ENCODE peak calls at places on chromosomes 7 and 10, in four cellular contexts. E, Q, U and H are unnamed samples.

GRCh38 chr7:151006590-151007300 is 15.9 kb downstream of the NOS3 start:
- DNase-seq in Q (no peak), E (no peak), U (no peak), H (no peak)

GRCh38 chr10:74300651-74301050 is 149.6 kb downstream of the ADK start:
- DNase-seq in Q (no peak), U (no peak), E (no peak), H (no peak)

GRCh38 chr10:29590598-29591415 is 44.0 kb downstream of the SVIL start:
- DNase-seq in E (peak; percentile 56), U (no peak), Q (no peak), H (no peak)

GRCh38 chr10:124414077-124414476 is 4.6 kb downstream of the OAT start:
- DNase-seq in E (no peak), Q (no peak), U (no peak), H (no peak)

GRCh38 chr7:128041203-128041602 is 10.0 kb upstream of the LRRC4 start:
- DNase-seq in Q (no peak), U (no peak), E (no peak), H (no peak)

GRCh38 chr7:149284343-149284742 is 22.3 kb downstream of the ZNF783 start:
- DNase-seq in U (peak; percentile 82), E (peak; percentile 67), Q (no peak), H (no peak)

GRCh38 chr10:122044713-122045112 is 55.8 kb downstream of the TACC2 start:
- DNase-seq in Q (no peak), U (no peak), E (no peak), H (no peak)

GRCh38 chr7:4416436-4417092 is 265.5 kb upstream of the FOXK1 start:
- DNase-seq in U (no peak), E (no peak), Q (no peak), H (no peak)

GRCh38 chr7:130908345-130909160 is 174.5 kb upstream of the KLF14 start:
- DNase-seq in Q (no peak), E (no peak), U (no peak), H (no peak)

GRCh38 chr7:131370523-131370968 is 42.9 kb downstream of the MKLN1 start:
- DNase-seq in U (peak; percentile 22), Q (no peak), E (peak; percentile 50), H (no peak)

GRCh38 chr10:114367676-114368391 is 36.5 kb downstream of the AFAP1L2 start:
- DNase-seq in Q (no peak), U (no peak), E (no peak), H (no peak)

GRCh38 chr7:125279956-125280355 is 350.3 kb upstream of the POT1 start:
- DNase-seq in U (no peak), E (no peak), Q (no peak), H (no peak)

GRCh38 chr7:159027803-159028455 is 116.7 kb downstream of the VIPR2 start:
- DNase-seq in E (no peak), Q (no peak), U (no peak), H (peak; percentile 49)

GRCh38 chr7:71239517-71239916 is 107.6 kb downstream of the GALNT17 start:
- DNase-seq in E (no peak), Q (no peak), U (no peak), H (no peak)

GRCh38 chr10:69714572-69714971 is 84.5 kb downstream of the FAM241B start:
- DNase-seq in E (no peak), Q (no peak), U (no peak), H (no peak)

GRCh38 chr10:62818426-62819011 is 2.4 kb upstream of the EGR2 start:
- DNase-seq in Q (peak; percentile 67), U (peak; percentile 40), E (peak; percentile 26), H (no peak)

GRCh38 chr10:84348860-84349259 is 20.5 kb downstream of the CCSER2 start:
- DNase-seq in U (no peak), Q (no peak), E (no peak), H (no peak)

GRCh38 chr10:61733358-61733940 is 70.7 kb downstream of the CABCOCO1 start:
- DNase-seq in E (peak; percentile 8), U (no peak), Q (no peak), H (no peak)

GRCh38 chr10:58969578-58969977 is 206.9 kb upstream of the PHYHIPL start:
- DNase-seq in E (no peak), Q (no peak), U (no peak), H (no peak)

GRCh38 chr7:69967152-69967591 is 368.9 kb downstream of the AUTS2 start:
- DNase-seq in Q (peak; percentile 45), E (no peak), U (no peak), H (no peak)

GRCh38 chr10:49158399-49158798 is 24.6 kb upstream of the FAM170B start:
- DNase-seq in E (no peak), U (no peak), Q (no peak), H (no peak)

GRCh38 chr10:42836771-42837468 is 54.3 kb downstream of the BMS1 start:
- DNase-seq in E (no peak), Q (no peak), U (no peak), H (no peak)

GRCh38 chr7:91265693-91266066 is 1.4 kb downstream of the FZD1 start:
- DNase-seq in Q (peak; percentile 57), U (no peak), E (no peak), H (no peak)

GRCh38 chr7:105278973-105279687 is 109.6 kb downstream of the SRPK2 start:
- DNase-seq in Q (no peak), E (no peak), U (no peak), H (no peak)

GRCh38 chr10:29756476-29756875 is 121.7 kb upstream of the SVIL start:
- DNase-seq in Q (no peak), E (no peak), U (no peak), H (no peak)

GRCh38 chr7:158015403-158016116 is 572.1 kb downstream of the PTPRN2 start:
- DNase-seq in U (no peak), E (no peak), Q (no peak), H (no peak)
- H3K27ac ChIP-seq in U (no peak overlapping the region), E (no peak overlapping the region), Q (peak overlapping the region; percentile 36), H (no peak overlapping the region)

DNA sequence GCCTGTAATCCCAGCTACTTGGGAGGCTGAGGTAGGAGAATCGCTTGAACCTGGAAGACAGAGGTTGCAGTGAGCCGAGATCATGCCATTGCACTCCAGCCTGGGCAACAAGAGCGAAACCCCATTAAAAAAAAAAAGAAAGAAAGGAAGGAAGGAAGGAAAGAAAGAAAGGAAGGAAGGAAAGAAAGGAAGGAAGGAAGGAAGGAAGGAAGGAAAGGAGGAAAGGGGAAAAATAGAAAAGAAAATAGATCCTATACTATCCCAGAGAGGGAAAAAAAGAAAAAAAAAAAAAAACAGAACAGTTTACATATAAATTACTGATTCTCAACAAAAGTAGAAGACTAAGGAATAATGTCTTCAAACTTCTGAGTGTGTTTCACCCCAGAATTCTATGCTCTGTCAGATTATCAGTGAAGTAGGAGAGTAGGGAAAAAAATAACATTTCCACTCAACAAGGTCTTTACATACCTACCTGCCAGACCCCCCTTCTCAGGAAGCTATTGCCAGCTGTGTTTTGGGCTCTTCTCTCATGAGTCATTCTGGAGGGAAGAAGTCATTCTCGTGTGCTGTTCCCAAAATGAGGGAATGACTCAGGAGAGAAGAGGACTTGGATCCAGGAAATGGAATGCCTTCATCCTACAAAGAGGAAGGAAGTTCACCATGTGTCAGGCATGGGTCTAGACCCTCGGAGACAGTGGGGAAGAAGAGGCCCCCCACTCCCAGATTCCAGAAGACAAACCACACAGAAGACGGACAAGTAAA is 20.9 kb downstream of the RGS10 start:
- DNase-seq in E (no peak), U (no peak), Q (no peak), H (no peak)
- H3K27ac ChIP-seq in E (no peak overlapping the region), U (no peak overlapping the region), Q (no peak overlapping the region), H (peak overlapping the region; percentile 24)

GRCh38 chr10:101402711-101403110 is 48.7 kb downstream of the BTRC start:
- DNase-seq in Q (no peak), U (no peak), E (no peak), H (no peak)

GRCh38 chr10:101400529-101400928 is 46.6 kb downstream of the BTRC start:
- DNase-seq in E (no peak), U (no peak), Q (no peak), H (no peak)

GRCh38 chr10:101405006-101405405 is 51.0 kb downstream of the BTRC start:
- DNase-seq in Q (no peak), E (no peak), U (no peak), H (no peak)

GRCh38 chr10:101403161-101403560 is 49.2 kb downstream of the BTRC start:
- DNase-seq in Q (no peak), U (no peak), E (no peak), H (no peak)
- H3K27ac ChIP-seq in Q (no peak overlapping the region), U (no peak overlapping the region), E (no peak overlapping the region), H (no peak overlapping the region)

DNA sequence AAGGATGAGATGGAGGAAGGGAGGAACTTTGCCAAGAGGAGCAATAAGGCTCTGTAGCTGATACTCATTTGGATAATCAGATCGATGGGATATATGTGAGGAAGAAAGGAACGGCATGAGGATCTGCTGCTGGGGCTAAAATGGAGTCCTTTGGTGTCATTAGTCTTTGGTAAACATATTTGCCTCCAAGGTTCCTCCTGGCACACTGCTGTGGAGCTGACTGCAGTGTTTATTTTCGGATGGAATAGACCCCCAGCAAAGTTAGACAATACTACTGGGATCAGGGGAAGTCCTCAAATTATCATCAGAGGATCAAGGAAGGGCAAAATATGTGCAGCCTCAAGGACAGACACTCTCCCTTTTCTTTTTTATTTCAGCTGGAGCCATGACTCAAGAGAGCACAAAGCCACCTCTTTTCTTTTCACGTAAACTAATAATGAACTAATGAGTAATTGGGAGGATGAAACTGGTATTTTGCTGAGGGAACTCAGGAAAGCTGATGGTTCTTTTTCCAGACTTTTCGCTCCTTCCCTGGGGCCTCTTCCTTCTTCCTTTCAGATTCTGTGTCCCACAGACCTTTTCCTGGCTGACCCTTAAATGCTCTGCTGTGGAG is 33.2 kb downstream of the LRMDA start:
- DNase-seq in E (no peak), Q (no peak), U (no peak), H (peak; percentile 10)
- H3K27ac ChIP-seq in E (no peak overlapping the region), Q (no peak overlapping the region), U (no peak overlapping the region), H (peak overlapping the region; percentile 78)

GRCh38 chr10:44216073-44216472 is 168.8 kb downstream of the CXCL12 start:
- DNase-seq in Q (no peak), E (no peak), U (no peak), H (no peak)

DNA sequence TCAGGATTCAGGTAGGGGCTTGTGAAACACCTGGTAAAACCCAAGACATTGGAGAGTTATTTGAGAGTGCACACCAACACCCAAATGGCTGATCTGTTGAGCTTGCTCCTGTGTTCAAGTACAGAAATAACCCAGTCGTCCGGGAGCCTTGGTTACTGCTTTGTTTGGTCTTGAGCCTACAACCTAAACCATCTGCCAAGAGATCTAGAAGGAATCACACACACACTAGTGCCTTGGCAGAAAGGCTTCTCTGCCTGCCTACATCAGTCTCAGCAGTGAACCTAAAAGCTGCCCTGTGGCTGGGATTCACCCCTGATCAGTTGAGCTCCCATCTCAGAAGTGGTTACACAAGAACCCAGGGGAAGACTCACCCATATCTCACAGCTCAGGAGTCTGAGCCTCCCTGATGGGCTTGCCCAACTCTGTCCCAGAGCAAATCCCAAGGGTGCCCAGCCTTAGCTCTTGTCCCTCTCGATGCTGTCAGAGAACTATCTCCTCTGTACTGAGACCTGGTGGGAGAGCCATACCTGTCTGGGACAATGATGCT is 167.6 kb downstream of the CXCL12 start:
- DNase-seq in E (no peak), Q (no peak), U (no peak), H (no peak)
- H3K27ac ChIP-seq in E (no peak overlapping the region), Q (no peak overlapping the region), U (no peak overlapping the region), H (no peak overlapping the region)

GRCh38 chr7:2063562-2064360 is 169.0 kb downstream of the MAD1L1 start:
- DNase-seq in E (no peak), U (no peak), Q (peak; percentile 70), H (no peak)
- H3K27ac ChIP-seq in E (no peak overlapping the region), U (no peak overlapping the region), Q (no peak overlapping the region), H (no peak overlapping the region)